ENCODE peak calls at places on chromosome 6, in eight cellular contexts. O is GM18507, L is ovary, M is kidney tubule cell, S is GM04503, T is ELR, J is astrocyte, N is A549. U is an unnamed sample.

GRCh38 chr6:39452746-39453145 is 130.2 kb upstream of the KCNK16 start:
- DNase-seq in T (peak), N (no peak), L (no peak), S (no peak), M (peak), J (no peak), O (no peak), U (peak)

GRCh38 chr6:139644821-139645220 is 270.4 kb upstream of the CITED2 start:
- DNase-seq in M (no peak), J (peak), T (no peak), N (no peak), L (no peak), O (no peak), S (peak), U (no peak)

GRCh38 chr6:155418017-155418749 is 37.5 kb downstream of the NOX3 start:
- DNase-seq in J (peak), N (no peak), L (no peak), O (peak), M (peak), T (peak), S (no peak), U (peak)

GRCh38 chr6:148846778-148847761 is 100.2 kb downstream of the UST start:
- DNase-seq in S (no peak), T (no peak), L (no peak), J (no peak), M (no peak), O (no peak), N (no peak), U (no peak)

GRCh38 chr6:112253505-112253841 is 894 bp downstream of the LAMA4 start:
- DNase-seq in N (no peak), O (no peak), M (peak), J (no peak), S (no peak), L (no peak), T (peak), U (no peak)

GRCh38 chr6:80343511-80343910 is 237.0 kb downstream of the BCKDHB start:
- DNase-seq in S (no peak), L (no peak), M (no peak), O (no peak), T (peak), N (no peak), J (peak), U (no peak)

GRCh38 chr6:3518356-3518841 is 61.5 kb upstream of the SLC22A23 start:
- DNase-seq in J (peak), O (no peak), M (peak), N (peak), S (peak), T (peak), L (peak), U (peak)

GRCh38 chr6:159053781-159054398 is 9.1 kb upstream of the TAGAP start:
- DNase-seq in N (no peak), T (no peak), M (no peak), S (no peak), J (no peak), O (no peak), L (no peak), U (no peak)

U was measured in bronchial epithelial cell.